ENCODE peak calls at places on chromosomes 1 and 21, in eight cellular contexts. A is K562, I is HepG2, U is WTC11, F is HCT116, C is A549, O is H1, W is GM12878. J is an unnamed sample.

GRCh38 chr21:33780631-33781030 is 135.0 kb downstream of the ATP5PO start:
- DNase-seq in A (no peak), I (no peak), U (no peak), F (no peak), C (no peak), O (no peak), W (no peak), J (no peak)

GRCh38 chr1:205680073-205680851 is at the start of gene SLC45A3:
- DNase-seq in A (peak), I (no peak), U (peak), F (no peak), C (peak), O (no peak), W (no peak), J (peak)

GRCh38 chr1:88472283-88472682 is 211.8 kb upstream of the PKN2 start:
- DNase-seq in A (no peak), I (no peak), U (no peak), F (no peak), C (no peak), O (no peak), W (no peak), J (no peak)

GRCh38 chr1:177278626-177279390 is 108.0 kb downstream of the BRINP2 start:
- DNase-seq in A (no peak), I (no peak), U (peak), F (no peak), C (no peak), O (no peak), W (no peak), J (no peak)

GRCh38 chr21:14383596-14384210 is 757 bp upstream of the HSPA13 start:
- DNase-seq in A (no peak), I (no peak), U (no peak), F (no peak), C (peak), O (peak), W (peak), J (peak)

GRCh38 chr1:232499151-232499550 is 130.8 kb downstream of the SIPA1L2 start:
- DNase-seq in A (no peak), I (no peak), U (no peak), F (no peak), C (no peak), O (no peak), W (no peak), J (no peak)

GRCh38 chr1:42934541-42935312 is 23.9 kb downstream of the SLC2A1 start:
- DNase-seq in A (no peak), I (no peak), U (no peak), F (no peak), C (no peak), O (no peak), W (no peak), J (no peak)

GRCh38 chr21:31713973-31714740 is 17.8 kb downstream of the SCAF4 start:
- DNase-seq in A (no peak), I (no peak), U (no peak), F (no peak), C (no peak), O (no peak), W (no peak), J (no peak)

GRCh38 chr1:216614011-216614934 is 109.0 kb downstream of the ESRRG start:
- DNase-seq in A (no peak), I (no peak), U (no peak), F (no peak), C (no peak), O (no peak), W (no peak), J (no peak)

GRCh38 chr1:16617101-16617727 is 3.9 kb upstream of the NBPF1 start:
- DNase-seq in A (peak), I (no peak), U (peak), F (no peak), C (no peak), O (no peak), W (no peak), J (no peak)

GRCh38 chr1:10507111-10507879 is 32.5 kb downstream of the PEX14 start:
- DNase-seq in A (peak), I (peak), U (peak), F (peak), C (peak), O (no peak), W (no peak), J (peak)

GRCh38 chr21:23887709-23888303 is 1719.5 kb downstream of the MRPL39 start:
- DNase-seq in A (no peak), I (no peak), U (no peak), F (no peak), C (no peak), O (no peak), W (no peak), J (peak)

GRCh38 chr1:82870332-82870731 is 1069.6 kb downstream of the ADGRL2 start:
- DNase-seq in A (no peak), I (no peak), U (no peak), F (no peak), C (no peak), O (no peak), W (no peak), J (no peak)

GRCh38 chr1:170395149-170395548 is 136.8 kb upstream of the GORAB start:
- DNase-seq in A (no peak), I (no peak), U (no peak), F (no peak), C (no peak), O (no peak), W (no peak), J (no peak)

GRCh38 chr1:33791251-33791650 is 72.6 kb upstream of the HMGB4 start:
- DNase-seq in A (no peak), I (no peak), U (no peak), F (no peak), C (no peak), O (no peak), W (no peak), J (no peak)

GRCh38 chr1:238530209-238530851 is 639.6 kb upstream of the ZP4 start:
- DNase-seq in A (no peak), I (no peak), U (no peak), F (no peak), C (no peak), O (no peak), W (no peak), J (no peak)

DNA sequence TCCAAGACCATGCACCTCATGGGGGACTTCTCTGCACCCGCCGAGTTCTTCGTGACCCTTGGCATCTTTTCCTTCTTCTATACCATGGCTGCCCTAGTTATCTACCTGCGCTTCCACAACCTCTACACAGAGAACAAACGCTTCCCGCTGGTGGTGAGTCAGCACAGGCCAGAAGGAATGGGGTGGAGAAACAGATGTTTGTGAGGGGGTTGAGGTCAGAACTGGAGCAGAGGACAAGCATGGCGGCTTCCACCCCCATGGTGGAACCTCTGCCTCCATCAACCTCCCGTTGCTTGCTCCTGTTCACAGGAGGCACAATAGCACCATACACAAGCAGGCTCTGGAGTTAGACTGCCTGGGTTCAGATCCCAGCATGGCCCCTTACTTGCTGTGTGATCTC is 6.9 kb upstream of the ATXN7L2 start:
- DNase-seq in A (peak), I (no peak), U (no peak), F (no peak), C (no peak), O (no peak), W (no peak), J (no peak)
- TF ChIP-seq MAX in A (no peak), I (no peak), U (no peak), F (no peak), C (no peak), O (no peak), W (no peak), J (no peak)

GRCh38 chr1:6386371-6386949 is 7.1 kb downstream of the ACOT7 start:
- DNase-seq in A (no peak), I (no peak), U (no peak), F (peak), C (no peak), O (no peak), W (no peak), J (no peak)
- TF ChIP-seq MAX in A (no peak), I (no peak), U (no peak), F (no peak), C (no peak), O (no peak), W (no peak), J (no peak)

DNA sequence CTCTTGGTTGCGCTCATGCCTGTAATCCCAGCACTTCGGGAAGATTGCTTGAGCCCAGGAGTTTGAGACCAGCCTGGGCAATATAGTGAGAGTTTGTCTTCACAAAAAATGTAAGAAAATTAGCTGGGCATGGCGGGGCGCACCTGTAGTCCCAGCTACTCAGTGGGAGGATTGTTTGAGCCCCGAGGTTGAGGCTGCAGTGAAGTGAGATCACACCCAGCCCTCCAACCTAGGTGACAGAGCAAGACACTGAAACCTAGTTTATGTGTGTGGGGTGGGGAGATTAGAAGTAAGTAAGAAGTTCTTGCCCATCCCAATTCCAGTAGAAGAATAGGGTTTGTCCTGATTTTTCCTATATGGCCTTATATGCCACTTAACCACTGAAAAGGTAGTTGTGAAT is 2.0 kb downstream of the RPL5 start:
- DNase-seq in A (no peak), I (no peak), U (no peak), F (no peak), C (no peak), O (no peak), W (no peak), J (no peak)
- TF ChIP-seq MAX in A (no peak), I (no peak), U (no peak), F (no peak), C (no peak), O (no peak), W (no peak), J (no peak)

DNA sequence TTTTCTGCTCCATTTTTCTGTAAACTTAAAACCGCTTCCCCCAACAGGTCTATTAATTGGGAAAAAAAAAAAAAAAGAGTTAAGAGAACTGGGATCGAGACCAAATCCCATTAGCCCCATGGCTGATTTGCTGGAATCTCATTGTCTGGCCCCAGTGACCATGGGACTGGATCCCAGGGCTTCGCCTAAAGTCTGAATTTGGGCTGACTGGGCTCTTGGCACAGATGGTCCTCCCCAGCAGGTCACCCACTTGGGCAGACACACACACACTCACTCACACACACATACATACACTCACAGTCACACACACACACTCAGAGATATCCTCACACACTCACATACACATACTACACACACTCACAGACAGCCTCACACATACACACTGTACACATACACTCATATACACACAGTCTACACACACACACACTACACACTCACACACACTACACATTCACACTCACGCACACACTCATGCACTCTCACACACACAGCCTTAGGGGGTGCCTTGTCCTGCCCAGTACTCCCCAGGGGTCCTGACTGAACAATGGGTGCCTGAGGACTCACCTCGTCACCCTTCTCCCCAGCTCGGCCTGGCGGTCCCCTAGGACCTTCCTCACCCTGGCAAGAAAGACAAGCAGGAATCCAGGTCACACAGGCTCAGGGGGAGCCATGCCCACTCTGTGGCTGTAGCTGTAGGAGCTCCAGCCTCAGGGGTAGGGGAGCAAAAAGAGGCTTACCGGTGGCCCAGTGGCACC is 7.5 kb downstream of the COL9A2 start:
- DNase-seq in A (no peak), I (no peak), U (no peak), F (no peak), C (no peak), O (no peak), W (no peak), J (no peak)
- TF ChIP-seq MAX in A (no peak), I (no peak), U (no peak), F (no peak), C (no peak), O (no peak), W (no peak), J (no peak)

GRCh38 chr1:25447547-25447946 is 16.9 kb downstream of the MACO1 start:
- DNase-seq in A (no peak), I (no peak), U (no peak), F (no peak), C (no peak), O (no peak), W (peak), J (no peak)

GRCh38 chr1:25439287-25439686 is 8.6 kb downstream of the MACO1 start:
- DNase-seq in A (no peak), I (no peak), U (no peak), F (no peak), C (no peak), O (no peak), W (no peak), J (no peak)

GRCh38 chr1:25443030-25443699 is 12.5 kb downstream of the MACO1 start:
- DNase-seq in A (no peak), I (no peak), U (no peak), F (no peak), C (no peak), O (no peak), W (no peak), J (no peak)

GRCh38 chr1:25437672-25438071 is 7.0 kb downstream of the MACO1 start:
- DNase-seq in A (no peak), I (no peak), U (no peak), F (no peak), C (no peak), O (no peak), W (no peak), J (no peak)

DNA sequence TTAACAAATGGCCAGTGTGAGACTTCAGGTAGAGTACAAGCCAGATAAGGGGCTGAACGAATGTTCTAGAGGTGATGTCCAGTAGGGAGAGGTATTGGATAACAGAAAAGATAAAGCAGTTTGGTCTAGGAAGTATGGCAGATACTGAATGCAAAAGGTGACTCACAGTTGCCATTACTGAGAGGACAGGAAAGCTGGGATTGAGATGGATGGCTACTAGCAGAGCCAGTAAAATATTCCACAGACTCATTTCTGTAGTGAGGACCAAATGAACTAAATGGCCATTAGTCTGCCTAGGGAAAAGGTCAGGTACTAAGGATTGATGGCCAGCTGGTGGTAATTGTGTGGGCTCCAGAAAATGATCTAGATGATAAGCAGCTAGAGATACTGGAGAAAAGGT is 11.5 kb downstream of the MACO1 start:
- DNase-seq in A (no peak), I (no peak), U (no peak), F (peak), C (peak), O (no peak), W (no peak), J (no peak)
- TF ChIP-seq MAX in A (no peak), I (no peak), U (no peak), F (no peak), C (no peak), O (no peak), W (no peak), J (no peak)

GRCh38 chr1:151492120-151492519 is 19.1 kb upstream of the CGN start:
- DNase-seq in A (no peak), I (no peak), U (no peak), F (no peak), C (no peak), O (no peak), W (no peak), J (no peak)
- TF ChIP-seq MAX in A (no peak), I (no peak), U (no peak), F (no peak), C (no peak), O (no peak), W (no peak), J (no peak)

DNA sequence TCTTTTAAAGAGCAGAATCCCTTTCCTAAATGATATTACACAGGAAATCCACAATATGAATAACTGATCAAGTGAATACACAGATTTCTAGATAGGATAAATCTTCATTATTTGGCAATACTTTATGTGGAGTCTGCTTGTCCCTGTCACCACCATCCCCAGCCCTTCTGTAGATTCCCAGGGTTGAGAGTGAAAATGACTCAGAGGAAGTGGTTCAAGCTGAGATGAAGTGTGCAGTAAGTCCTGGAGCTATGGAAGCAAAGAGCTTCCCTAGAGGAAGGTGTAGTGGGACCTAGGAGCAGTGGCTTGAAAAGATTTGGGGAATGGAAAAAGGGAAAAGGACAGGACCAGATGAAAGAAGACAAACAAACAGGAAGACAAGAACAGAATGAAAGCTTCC is 96.7 kb upstream of the CAMK1G start:
- DNase-seq in A (no peak), I (no peak), U (no peak), F (no peak), C (no peak), O (no peak), W (no peak), J (no peak)
- TF ChIP-seq MAX in A (no peak), I (no peak), U (no peak), F (no peak), C (no peak), O (no peak), W (no peak), J (no peak)